ENCODE peak calls at places on chromosomes 11 and 22, in six cellular contexts. J is uterus, T is IMR-90, K is dorsolateral prefrontal cortex, U is type B pancreatic cell, B is left ventricle myocardium inferior. A is an unnamed sample.

GRCh38 chr22:29128891-29129643 is 56.2 kb downstream of the KREMEN1 start:
- DNase-seq in J (no peak), B (no peak), K (no peak), T (peak), U (no peak), A (no peak)

GRCh38 chr11:35853871-35854270 is 90.0 kb upstream of the LDLRAD3 start:
- DNase-seq in T (no peak), K (no peak), B (no peak), U (peak), J (no peak), A (no peak)

GRCh38 chr22:17939579-17939978 is 84.8 kb downstream of the MICAL3 start:
- DNase-seq in K (no peak), B (no peak), J (no peak), U (no peak), T (no peak), A (no peak)

GRCh38 chr11:46332568-46333128 is 14.6 kb upstream of the DGKZ start:
- DNase-seq in J (no peak), T (no peak), U (no peak), K (no peak), B (no peak), A (peak)

GRCh38 chr11:34909435-34909834 is 6.7 kb downstream of the APIP start:
- DNase-seq in J (no peak), U (no peak), B (no peak), T (no peak), K (no peak), A (no peak)

GRCh38 chr11:15055620-15056356 is 17.6 kb upstream of the CALCB start:
- DNase-seq in J (no peak), B (no peak), U (no peak), T (no peak), K (no peak), A (no peak)

GRCh38 chr22:26462971-26463661 is 20.5 kb downstream of the HPS4 start:
- DNase-seq in T (peak), B (no peak), K (no peak), J (no peak), U (no peak), A (no peak)

GRCh38 chr22:29259253-29259899 is 8.4 kb downstream of the RHBDD3 start:
- DNase-seq in J (no peak), U (no peak), K (no peak), B (no peak), T (no peak), A (no peak)

GRCh38 chr11:65111537-65112225 is at the start of gene TM7SF2:
- DNase-seq in J (peak), T (peak), K (peak), U (peak), B (peak), A (peak)

GRCh38 chr11:88370782-88371181 is 33.2 kb upstream of the CTSC start:
- DNase-seq in J (no peak), B (no peak), T (no peak), U (no peak), K (no peak), A (no peak)

GRCh38 chr11:45052361-45052760 is 94.1 kb upstream of the PRDM11 start:
- DNase-seq in K (no peak), T (no peak), B (no peak), U (no peak), J (no peak), A (no peak)

GRCh38 chr22:41181349-41182241 is 23.5 kb upstream of the L3MBTL2 start:
- DNase-seq in U (peak), J (no peak), T (peak), B (no peak), K (no peak), A (no peak)

GRCh38 chr11:370087-370941 is 1.0 kb downstream of the B4GALNT4 start:
- DNase-seq in U (no peak), T (no peak), B (no peak), K (no peak), J (no peak), A (no peak)

GRCh38 chr11:87265132-87265531 is 227.4 kb downstream of the TMEM135 start:
- DNase-seq in U (no peak), J (no peak), B (no peak), T (peak), K (no peak), A (no peak)

GRCh38 chr11:65885231-65885630 is 3.0 kb downstream of the FIBP start:
- DNase-seq in J (no peak), K (no peak), B (no peak), T (no peak), U (no peak), A (no peak)

GRCh38 chr11:34050967-34051348 is 573 bp upstream of the CAPRIN1 start:
- DNase-seq in J (no peak), U (no peak), T (peak), B (no peak), K (no peak), A (no peak)

GRCh38 chr11:11218287-11218986 is 134.6 kb downstream of the CSNK2A3 start:
- DNase-seq in U (no peak), J (no peak), T (no peak), K (no peak), B (peak), A (no peak)

GRCh38 chr22:42419328-42419881 is 12.8 kb downstream of the NFAM1 start:
- DNase-seq in U (no peak), K (no peak), B (no peak), J (no peak), T (no peak), A (no peak)

GRCh38 chr22:25051983-25052710 is 99.6 kb downstream of the KIAA1671 start:
- DNase-seq in B (peak), J (no peak), T (no peak), U (no peak), K (no peak), A (no peak)

GRCh38 chr11:64268687-64269379 is 15.6 kb downstream of the BAD start:
- DNase-seq in J (peak), T (peak), K (no peak), U (no peak), B (peak), A (peak)

GRCh38 chr11:110829873-110830272 is 117.6 kb upstream of the ARHGAP20 start:
- DNase-seq in K (no peak), T (no peak), J (no peak), B (no peak), U (no peak), A (no peak)

GRCh38 chr11:34356576-34356917 is 1.3 kb downstream of the ABTB2 start:
- DNase-seq in U (no peak), T (peak), K (no peak), J (peak), B (peak), A (peak)

GRCh38 chr11:11987503-11988022 is 20.9 kb downstream of the DKK3 start:
- DNase-seq in T (peak), J (no peak), B (no peak), K (no peak), U (no peak), A (peak)

GRCh38 chr11:20112291-20113146 is 47.8 kb downstream of the DBX1 start:
- DNase-seq in K (peak), T (peak), U (no peak), J (peak), B (peak), A (peak)

GRCh38 chr11:44365616-44366015 is 55.7 kb upstream of the ALX4 start:
- DNase-seq in T (no peak), J (no peak), K (no peak), U (no peak), B (no peak), A (no peak)

GRCh38 chr22:36954251-36955014 is 41.0 kb downstream of the CSF2RB start:
- DNase-seq in K (no peak), U (no peak), B (no peak), J (no peak), T (no peak), A (no peak)

GRCh38 chr11:75140269-75141138 is 10.4 kb upstream of the SLCO2B1 start:
- DNase-seq in B (peak), T (peak), J (peak), U (peak), K (peak), A (peak)

GRCh38 chr11:67117667-67118058 is 1.4 kb upstream of the KDM2A start:
- DNase-seq in U (no peak), K (peak), B (peak), J (peak), T (no peak), A (peak)

GRCh38 chr11:125451400-125452124 is 44.5 kb downstream of the FEZ1 start:
- DNase-seq in K (peak), B (peak), U (peak), J (no peak), T (peak), A (peak)

GRCh38 chr11:68889948-68890446 is 13.6 kb downstream of the MRPL21 start:
- DNase-seq in U (no peak), J (peak), T (peak), K (no peak), B (peak), A (no peak)
- TF ChIP-seq CTCF in U (peak), J (peak), T (peak), K (peak), B (peak), A (no peak)

DNA sequence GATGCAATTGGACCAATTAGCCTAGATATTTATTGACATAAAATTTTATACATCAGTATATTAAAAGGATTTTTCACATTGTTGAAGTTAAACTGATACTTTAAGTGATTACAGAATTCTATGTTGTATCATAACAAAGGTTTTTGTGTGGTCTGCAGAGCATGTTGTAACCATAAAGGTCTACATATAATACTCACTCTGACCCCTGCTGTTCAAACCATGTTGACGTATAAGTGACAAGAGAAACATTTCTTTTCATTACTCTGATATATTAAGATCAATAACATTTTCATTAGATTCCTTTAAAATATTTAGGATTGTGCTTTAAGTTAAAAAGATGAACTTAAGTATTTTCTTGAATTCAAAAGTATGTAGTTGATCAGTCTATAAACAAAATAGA is 63.9 kb downstream of the GAS2 start:
- DNase-seq in U (no peak), T (peak), B (no peak), K (no peak), J (no peak), A (peak)
- TF ChIP-seq CTCF in U (peak), T (no peak), B (peak), K (peak), J (no peak), A (peak)

DNA sequence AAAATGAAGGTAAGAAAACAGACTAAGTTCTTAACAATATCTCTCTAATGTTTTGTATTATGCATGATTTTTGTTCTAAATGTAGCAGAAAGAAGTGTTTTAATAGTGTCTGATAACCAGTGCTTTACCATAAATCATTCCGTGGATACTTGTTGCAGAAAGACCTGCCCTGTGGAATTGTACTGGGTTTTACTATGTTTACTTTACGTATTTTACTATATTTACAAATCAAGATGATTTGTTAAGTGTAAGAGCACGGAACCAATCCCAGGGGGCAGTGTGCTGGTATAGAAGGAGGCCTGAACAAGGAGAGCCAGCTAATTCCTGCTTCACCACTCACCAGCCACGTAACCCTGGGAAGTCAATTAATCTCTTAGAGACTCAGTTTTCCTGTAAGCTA is 1.4 kb downstream of the HTR3B start:
- DNase-seq in K (no peak), T (peak), J (no peak), U (no peak), B (no peak), A (no peak)
- TF ChIP-seq CTCF in K (peak), T (peak), J (no peak), U (peak), B (peak), A (no peak)

DNA sequence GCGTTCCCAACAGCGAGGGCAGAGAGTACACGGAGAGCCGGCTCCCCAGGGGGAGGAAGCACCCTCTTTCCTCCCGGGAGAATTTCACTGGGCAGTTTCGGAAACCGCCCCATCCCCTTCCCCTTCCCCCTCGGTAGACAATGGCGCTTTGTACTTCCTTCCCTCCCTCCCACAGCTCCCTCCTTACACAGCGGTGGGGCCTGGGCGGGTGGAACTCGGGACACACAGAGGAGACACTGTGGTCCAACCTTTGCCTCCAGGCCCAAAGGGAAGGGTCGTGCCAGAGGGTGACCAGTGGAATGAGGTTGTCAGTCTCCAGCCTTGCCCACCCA is 4.3 kb downstream of the SMTN start:
- DNase-seq in J (no peak), B (peak), K (peak), U (no peak), T (no peak), A (no peak)
- TF ChIP-seq CTCF in J (no peak), B (no peak), K (no peak), U (peak), T (no peak), A (peak)

GRCh38 chr22:31084811-31085492 is 3.8 kb downstream of the SMTN start:
- DNase-seq in U (peak), T (peak), B (peak), K (peak), J (peak), A (peak)
- TF ChIP-seq CTCF in U (peak), T (peak), B (peak), K (peak), J (peak), A (peak)

DNA sequence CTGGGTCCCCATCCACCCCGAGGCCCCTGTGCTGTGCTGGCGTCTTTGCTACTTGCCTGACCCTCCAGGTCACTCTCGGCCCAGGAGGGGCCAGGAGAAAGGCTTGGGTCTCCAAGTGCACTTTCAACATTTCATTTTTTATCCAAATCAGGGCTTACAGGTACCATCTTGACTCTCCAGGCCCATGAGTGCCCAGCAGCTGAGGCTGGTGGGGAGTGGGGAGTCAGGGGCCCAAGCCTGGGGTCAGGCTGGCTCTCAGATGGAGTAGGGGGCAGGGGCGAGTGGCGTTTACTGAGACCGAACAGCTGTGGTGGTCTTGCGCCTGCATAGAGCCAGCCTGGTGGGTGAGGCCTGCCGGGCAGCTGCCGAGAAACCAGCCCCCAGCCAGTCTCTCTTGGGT is 61.6 kb downstream of the MPPED1 start:
- DNase-seq in T (no peak), K (no peak), B (no peak), U (no peak), J (no peak), A (no peak)
- TF ChIP-seq CTCF in T (no peak), K (no peak), B (no peak), U (no peak), J (no peak), A (no peak)

GRCh38 chr11:13206086-13206640 is 71.4 kb upstream of the BMAL1 start:
- DNase-seq in B (no peak), K (no peak), T (no peak), J (no peak), U (no peak), A (no peak)

GRCh38 chr11:13208921-13209320 is 68.7 kb upstream of the BMAL1 start:
- DNase-seq in K (no peak), J (no peak), T (no peak), U (no peak), B (no peak), A (no peak)

GRCh38 chr11:13207665-13208594 is 69.7 kb upstream of the BMAL1 start:
- DNase-seq in B (no peak), U (no peak), T (peak), K (no peak), J (peak), A (peak)

GRCh38 chr11:13205446-13205845 is 72.1 kb upstream of the BMAL1 start:
- DNase-seq in K (no peak), U (no peak), T (peak), B (no peak), J (no peak), A (no peak)

GRCh38 chr11:13207270-13207664 is 70.3 kb upstream of the BMAL1 start:
- DNase-seq in K (no peak), U (no peak), T (no peak), J (no peak), B (no peak), A (no peak)
- TF ChIP-seq CTCF in K (no peak), U (no peak), T (no peak), J (no peak), B (no peak), A (no peak)